ENCODE peak calls at places on chromosomes 7 and 10, in seven cellular contexts. W is astrocyte of the cerebellum; T is hippocampal formation; G is CD4-positive, CD25-positive, alpha-beta regulatory T cell; D is EL; M is Right ventricle myocardium superior; L is brain microvascular endothelial cell. P is an unnamed sample.

GRCh38 chr7:106217089-106217542 is 67.7 kb downstream of the NAMPT start:
- DNase-seq in W (no peak), T (no peak), G (no peak), D (peak; percentile 81), M (peak; percentile 84), L (peak; percentile 28), P (no peak)

GRCh38 chr7:130674456-130674855 is 5.9 kb upstream of the COPG2 start:
- DNase-seq in W (no peak), T (no peak), G (no peak), D (no peak), M (no peak), L (no peak), P (no peak)

GRCh38 chr10:34723746-34724145 is 91.3 kb downstream of the PARD3 start:
- DNase-seq in W (peak; percentile 68), T (peak; percentile 12), G (no peak), D (peak; percentile 51), M (no peak), L (peak; percentile 73), P (peak; percentile 21)

GRCh38 chr7:87152897-87153641 is 816 bp downstream of the DMTF1 start:
- DNase-seq in W (no peak), T (no peak), G (no peak), D (peak; percentile 22), M (peak; percentile 44), L (no peak), P (peak; percentile 68)

GRCh38 chr7:96120856-96121255 is 201.0 kb downstream of the SLC25A13 start:
- DNase-seq in W (no peak), T (no peak), G (no peak), D (no peak), M (no peak), L (no peak), P (no peak)

GRCh38 chr7:155457544-155458316 is at the start of gene EN2:
- DNase-seq in W (no peak), T (no peak), G (no peak), D (no peak), M (no peak), L (no peak), P (no peak)

GRCh38 chr7:42226354-42226941 is 10.6 kb downstream of the GLI3 start:
- DNase-seq in W (no peak), T (no peak), G (no peak), D (no peak), M (no peak), L (no peak), P (no peak)

GRCh38 chr10:34628174-34628802 is 186.8 kb downstream of the PARD3 start:
- DNase-seq in W (no peak), T (no peak), G (no peak), D (no peak), M (peak; percentile 83), L (peak; percentile 58), P (no peak)

GRCh38 chr7:134327896-134328295 is 11.2 kb upstream of the SLC35B4 start:
- DNase-seq in W (peak; percentile 13), T (peak; percentile 34), G (peak; percentile 50), D (peak; percentile 69), M (no peak), L (peak; percentile 60), P (peak; percentile 58)

GRCh38 chr7:78127009-78127408 is 328.4 kb downstream of the PHTF2 start:
- DNase-seq in W (no peak), T (no peak), G (no peak), D (no peak), M (no peak), L (no peak), P (no peak)

GRCh38 chr10:42419789-42420188 is 218.6 kb downstream of the ZNF33B start:
- DNase-seq in W (no peak), T (no peak), G (no peak), D (no peak), M (no peak), L (no peak), P (no peak)

GRCh38 chr7:152735443-152736004 is 24.0 kb upstream of the ACTR3B start:
- DNase-seq in W (no peak), T (no peak), G (no peak), D (peak; percentile 5), M (no peak), L (no peak), P (no peak)

GRCh38 chr10:33412261-33413092 is 78.0 kb upstream of the NRP1 start:
- DNase-seq in W (peak; percentile 57), T (no peak), G (no peak), D (peak; percentile 96), M (peak; percentile 47), L (peak; percentile 92), P (peak; percentile 83)

GRCh38 chr7:148699024-148699771 is 495 bp downstream of the CUL1 start:
- DNase-seq in W (no peak), T (peak; percentile 70), G (peak; percentile 57), D (peak; percentile 60), M (peak; percentile 80), L (no peak), P (peak; percentile 78)

GRCh38 chr7:91288208-91288824 is 24.1 kb downstream of the FZD1 start:
- DNase-seq in W (no peak), T (peak; percentile 45), G (no peak), D (no peak), M (peak; percentile 51), L (peak; percentile 31), P (no peak)

GRCh38 chr7:106737202-106737562 is 76.2 kb upstream of the CCDC71L start:
- DNase-seq in W (peak; percentile 27), T (no peak), G (no peak), D (peak; percentile 49), M (no peak), L (peak; percentile 20), P (peak; percentile 57)

GRCh38 chr10:99395750-99396445 is 34.5 kb downstream of the GOT1 start:
- DNase-seq in W (peak; percentile 56), T (peak; percentile 20), G (no peak), D (peak; percentile 94), M (no peak), L (peak; percentile 60), P (no peak)

GRCh38 chr7:102248456-102249395 is 37.9 kb upstream of the SH2B2 start:
- DNase-seq in W (no peak), T (no peak), G (no peak), D (no peak), M (no peak), L (no peak), P (no peak)

GRCh38 chr7:50834679-50835078 is 52.0 kb upstream of the GRB10 start:
- DNase-seq in W (no peak), T (no peak), G (no peak), D (no peak), M (no peak), L (no peak), P (no peak)

GRCh38 chr7:115631782-115632181 is 398.8 kb downstream of the TFEC start:
- DNase-seq in W (no peak), T (no peak), G (no peak), D (no peak), M (no peak), L (no peak), P (peak; percentile 10)

GRCh38 chr10:77385315-77385714 is 252.3 kb downstream of the KCNMA1 start:
- DNase-seq in W (no peak), T (no peak), G (no peak), D (no peak), M (no peak), L (no peak), P (no peak)

GRCh38 chr10:110774069-110775021 is 97.4 kb upstream of the PDCD4 start:
- DNase-seq in W (peak; percentile 39), T (no peak), G (peak; percentile 34), D (peak; percentile 83), M (no peak), L (peak; percentile 89), P (peak; percentile 93)

GRCh38 chr10:36669615-36670325 is 455.6 kb upstream of the ANKRD30A start:
- DNase-seq in W (no peak), T (no peak), G (no peak), D (no peak), M (no peak), L (no peak), P (no peak)

GRCh38 chr10:49109669-49110335 is 5.5 kb downstream of the VSTM4 start:
- DNase-seq in W (no peak), T (peak; percentile 18), G (no peak), D (peak; percentile 22), M (peak; percentile 86), L (no peak), P (no peak)

GRCh38 chr10:132272061-132272766 is 35.5 kb downstream of the STK32C start:
- DNase-seq in W (peak; percentile 19), T (no peak), G (no peak), D (no peak), M (peak; percentile 64), L (no peak), P (no peak)

GRCh38 chr7:50656141-50656895 is 91.1 kb upstream of the DDC start:
- DNase-seq in W (no peak), T (no peak), G (no peak), D (no peak), M (no peak), L (no peak), P (no peak)

GRCh38 chr10:59692113-59692512 is 17.5 kb downstream of the SLC16A9 start:
- DNase-seq in W (no peak), T (no peak), G (no peak), D (no peak), M (no peak), L (no peak), P (no peak)

GRCh38 chr10:120421250-120421649 is 35.8 kb upstream of the PLPP4 start:
- DNase-seq in W (no peak), T (no peak), G (no peak), D (no peak), M (no peak), L (peak; percentile 14), P (no peak)

GRCh38 chr7:157851501-157852067 is 514.8 kb downstream of the DNAJB6 start:
- DNase-seq in W (no peak), T (peak; percentile 50), G (peak; percentile 73), D (no peak), M (peak; percentile 82), L (no peak), P (no peak)

GRCh38 chr10:131722525-131723264 is 178.1 kb upstream of the PPP2R2D start:
- DNase-seq in W (no peak), T (no peak), G (no peak), D (no peak), M (no peak), L (no peak), P (no peak)

P was measured in RKO.